ENCODE peak calls at places on chromosomes 11 and 22, in eight cellular contexts. T, N, R, W, C, M, Z and X are unnamed samples.

GRCh38 chr11:68881320-68881719 is 22.3 kb downstream of the MRPL21 start:
- DNase-seq in Z (no peak), C (no peak), W (no peak), M (no peak), R (no peak), T (no peak), N (no peak), X (no peak)

GRCh38 chr11:121210445-121210970 is 82.1 kb upstream of the SC5D start:
- DNase-seq in W (no peak), M (no peak), Z (no peak), T (no peak), C (no peak), N (no peak), R (no peak), X (no peak)

GRCh38 chr22:23154461-23154860 is 9.2 kb downstream of the RAB36 start:
- DNase-seq in Z (no peak), W (no peak), M (no peak), R (no peak), T (no peak), N (no peak), C (no peak), X (no peak)

GRCh38 chr11:72135891-72136676 is 559 bp downstream of the FOLR3 start:
- DNase-seq in T (no peak), M (no peak), R (no peak), W (no peak), N (no peak), C (no peak), Z (no peak), X (no peak)

GRCh38 chr11:124315052-124315451 is 1.3 kb upstream of the OR8D1 start:
- DNase-seq in W (peak), Z (no peak), M (no peak), T (no peak), R (no peak), C (no peak), N (no peak), X (no peak)

GRCh38 chr11:128288368-128288767 is 299.0 kb downstream of the ETS1 start:
- DNase-seq in Z (no peak), N (no peak), W (peak), T (no peak), C (no peak), M (no peak), R (no peak), X (no peak)

GRCh38 chr22:50507991-50508884 is at the start of gene NCAPH2:
- DNase-seq in M (peak), Z (peak), T (peak), N (peak), W (peak), C (no peak), R (peak), X (peak)

GRCh38 chr22:33210129-33210784 is 152.1 kb upstream of the SYN3 start:
- DNase-seq in N (no peak), W (peak), M (peak), R (no peak), T (peak), C (no peak), Z (peak), X (peak)

GRCh38 chr11:18063131-18063530 is 17.1 kb upstream of the TPH1 start:
- DNase-seq in N (no peak), R (peak), C (no peak), W (no peak), M (no peak), Z (no peak), T (no peak), X (peak)

GRCh38 chr22:37560682-37561208 is 465 bp downstream of the CDC42EP1 start:
- DNase-seq in Z (no peak), C (no peak), M (peak), R (no peak), N (peak), W (no peak), T (no peak), X (no peak)

GRCh38 chr11:11608783-11609232 is 13.0 kb downstream of the GALNT18 start:
- DNase-seq in N (no peak), W (peak), M (no peak), T (no peak), C (no peak), R (no peak), Z (peak), X (peak)